ENCODE peak calls at places on chromosome 19, in ten cellular contexts. E, P, V, S, K, R, C, I, G and D are unnamed samples.

GRCh38 chr19:3537438-3538240 is 1.3 kb upstream of the TEKTIP1 start:
- DNase-seq in E (no peak), P (no peak), V (no peak), S (no peak), K (no peak), R (no peak), C (no peak), I (no peak), G (no peak), D (no peak)

GRCh38 chr19:277131-277530 is 14.1 kb downstream of the PLPP2 start:
- DNase-seq in E (no peak), P (no peak), V (no peak), S (no peak), K (no peak), R (no peak), C (no peak), I (no peak), G (no peak), D (no peak)

GRCh38 chr19:6516018-6516658 is 14.0 kb upstream of the TUBB4A start:
- DNase-seq in E (peak; percentile 59), P (peak; percentile 75), V (peak; percentile 30), S (no peak), K (peak; percentile 91), R (peak; percentile 88), C (peak; percentile 93), I (peak; percentile 95), G (peak; percentile 96), D (peak; percentile 96)

GRCh38 chr19:45092747-45093678 is at the start of gene PPP1R37:
- DNase-seq in E (peak; percentile 90), P (peak; percentile 91), V (peak; percentile 76), S (peak; percentile 75), K (peak; percentile 90), R (peak; percentile 95), C (peak; percentile 99), I (peak; percentile 96), G (peak; percentile 88), D (peak; percentile 96)

GRCh38 chr19:21593934-21594844 is 88.8 kb downstream of the ZNF429 start:
- DNase-seq in E (no peak), P (no peak), V (no peak), S (no peak), K (no peak), R (no peak), C (no peak), I (no peak), G (no peak), D (no peak)

GRCh38 chr19:2478324-2478755 is 2.4 kb downstream of the GADD45B start:
- DNase-seq in E (peak; percentile 38), P (peak; percentile 61), V (no peak), S (no peak), K (no peak), R (peak; percentile 81), C (peak; percentile 79), I (peak; percentile 67), G (no peak), D (peak; percentile 72)

GRCh38 chr19:1097810-1098176 is 2.6 kb upstream of the POLR2E start:
- DNase-seq in E (no peak), P (no peak), V (no peak), S (no peak), K (no peak), R (no peak), C (no peak), I (no peak), G (no peak), D (no peak)

GRCh38 chr19:1217366-1217765 is 11.8 kb downstream of the STK11 start:
- DNase-seq in E (no peak), P (no peak), V (no peak), S (no peak), K (no peak), R (no peak), C (no peak), I (no peak), G (no peak), D (no peak)

GRCh38 chr19:42123765-42124164 is 8.5 kb downstream of the POU2F2 start:
- DNase-seq in E (no peak), P (no peak), V (no peak), S (no peak), K (no peak), R (no peak), C (no peak), I (no peak), G (no peak), D (no peak)

GRCh38 chr19:33100894-33101644 is 20.1 kb downstream of the GPATCH1 start:
- DNase-seq in E (no peak), P (no peak), V (no peak), S (no peak), K (no peak), R (no peak), C (no peak), I (no peak), G (no peak), D (no peak)

GRCh38 chr19:52566588-52566987 is 3.5 kb upstream of the ZNF701 start:
- DNase-seq in E (no peak), P (no peak), V (no peak), S (no peak), K (no peak), R (no peak), C (peak; percentile 20), I (no peak), G (no peak), D (peak; percentile 77)